ENCODE peak calls at places on chromosomes 2 and 18, in five cellular contexts. One of them, this sample, is unnamed.

GRCh38 chr2:234257859-234258561 is 207.5 kb downstream of the SPP2 start:
- DNase-seq in foreskin fibroblast: peak; percentile 98
- DNase-seq in suprapubic skin: peak; percentile 81
- DNase-seq in thoracic aorta: no peak
- DNase-seq in transverse colon: peak; percentile 66
- DNase-seq in this sample: peak; percentile 30

GRCh38 chr18:23181547-23181946 is 46.3 kb downstream of the CABLES1 start:
- DNase-seq in transverse colon: no peak
- DNase-seq in thoracic aorta: no peak
- DNase-seq in foreskin fibroblast: no peak
- DNase-seq in suprapubic skin: no peak
- DNase-seq in this sample: no peak

GRCh38 chr2:187302619-187303018 is 145.4 kb downstream of the CALCRL start:
- DNase-seq in foreskin fibroblast: peak; percentile 77
- DNase-seq in thoracic aorta: no peak
- DNase-seq in transverse colon: peak; percentile 9
- DNase-seq in suprapubic skin: no peak
- DNase-seq in this sample: no peak

GRCh38 chr2:97844311-97844859 is 131.0 kb downstream of the ZAP70 start:
- DNase-seq in transverse colon: no peak
- DNase-seq in thoracic aorta: no peak
- DNase-seq in foreskin fibroblast: peak; percentile 25
- DNase-seq in suprapubic skin: no peak
- DNase-seq in this sample: no peak

GRCh38 chr2:29322011-29322410 is 206.8 kb downstream of the CLIP4 start:
- DNase-seq in transverse colon: no peak
- DNase-seq in foreskin fibroblast: peak; percentile 4
- DNase-seq in thoracic aorta: no peak
- DNase-seq in suprapubic skin: no peak
- DNase-seq in this sample: no peak

GRCh38 chr2:222499226-222499625 is 74.9 kb downstream of the SGPP2 start:
- DNase-seq in thoracic aorta: no peak
- DNase-seq in transverse colon: no peak
- DNase-seq in suprapubic skin: no peak
- DNase-seq in foreskin fibroblast: no peak
- DNase-seq in this sample: no peak

GRCh38 chr2:110852541-110853263 is 120.3 kb downstream of the ACOXL start:
- DNase-seq in foreskin fibroblast: no peak
- DNase-seq in thoracic aorta: no peak
- DNase-seq in transverse colon: no peak
- DNase-seq in suprapubic skin: no peak
- DNase-seq in this sample: no peak

GRCh38 chr2:79580175-79580574 is 67.3 kb downstream of the CTNNA2 start:
- DNase-seq in foreskin fibroblast: no peak
- DNase-seq in thoracic aorta: no peak
- DNase-seq in transverse colon: no peak
- DNase-seq in suprapubic skin: no peak
- DNase-seq in this sample: no peak

GRCh38 chr2:101012706-101013181 is 10.7 kb downstream of the RPL31 start:
- DNase-seq in suprapubic skin: no peak
- DNase-seq in transverse colon: peak; percentile 19
- DNase-seq in foreskin fibroblast: peak; percentile 73
- DNase-seq in thoracic aorta: no peak
- DNase-seq in this sample: no peak

GRCh38 chr2:113079123-113079522 is 11.4 kb downstream of the IL1F10 start:
- DNase-seq in foreskin fibroblast: no peak
- DNase-seq in transverse colon: no peak
- DNase-seq in thoracic aorta: no peak
- DNase-seq in suprapubic skin: no peak
- DNase-seq in this sample: no peak

GRCh38 chr2:109162999-109163398 is 34.0 kb downstream of the SH3RF3 start:
- DNase-seq in suprapubic skin: no peak
- DNase-seq in thoracic aorta: peak; percentile 75
- DNase-seq in transverse colon: no peak
- DNase-seq in foreskin fibroblast: no peak
- DNase-seq in this sample: no peak

GRCh38 chr2:7845332-7845731 is 836.5 kb upstream of the ID2 start:
- DNase-seq in transverse colon: no peak
- DNase-seq in thoracic aorta: no peak
- DNase-seq in foreskin fibroblast: peak; percentile 85
- DNase-seq in suprapubic skin: no peak
- DNase-seq in this sample: no peak

GRCh38 chr2:11872247-11872947 is 126.0 kb downstream of the LPIN1 start:
- DNase-seq in suprapubic skin: no peak
- DNase-seq in thoracic aorta: no peak
- DNase-seq in transverse colon: no peak
- DNase-seq in foreskin fibroblast: no peak
- DNase-seq in this sample: no peak

GRCh38 chr2:176423819-176424218 is 154.6 kb downstream of the MTX2 start:
- DNase-seq in suprapubic skin: no peak
- DNase-seq in transverse colon: no peak
- DNase-seq in thoracic aorta: no peak
- DNase-seq in foreskin fibroblast: no peak
- DNase-seq in this sample: no peak
- TF ChIP-seq CTCF in suprapubic skin: no peak
- TF ChIP-seq CTCF in transverse colon: no peak
- TF ChIP-seq CTCF in thoracic aorta: no peak
- TF ChIP-seq CTCF in foreskin fibroblast: no peak
- TF ChIP-seq CTCF in this sample: no peak

GRCh38 chr18:56645415-56646016 is 5.6 kb upstream of the WDR7 start:
- DNase-seq in suprapubic skin: no peak
- DNase-seq in foreskin fibroblast: peak; percentile 39
- DNase-seq in transverse colon: no peak
- DNase-seq in thoracic aorta: no peak
- DNase-seq in this sample: no peak
- TF ChIP-seq CTCF in suprapubic skin: no peak
- TF ChIP-seq CTCF in foreskin fibroblast: peak; percentile 33
- TF ChIP-seq CTCF in transverse colon: peak; percentile 45
- TF ChIP-seq CTCF in thoracic aorta: no peak
- TF ChIP-seq CTCF in this sample: peak; percentile 73

GRCh38 chr2:172976076-172976579 is 99.5 kb upstream of the MAP3K20 start:
- DNase-seq in transverse colon: no peak
- DNase-seq in suprapubic skin: no peak
- DNase-seq in thoracic aorta: no peak
- DNase-seq in foreskin fibroblast: no peak
- DNase-seq in this sample: no peak

GRCh38 chr2:172976816-172977215 is 98.8 kb upstream of the MAP3K20 start:
- DNase-seq in suprapubic skin: no peak
- DNase-seq in foreskin fibroblast: no peak
- DNase-seq in transverse colon: no peak
- DNase-seq in thoracic aorta: no peak
- DNase-seq in this sample: no peak

GRCh38 chr2:172978053-172978383 is 97.6 kb upstream of the MAP3K20 start:
- DNase-seq in foreskin fibroblast: no peak
- DNase-seq in suprapubic skin: no peak
- DNase-seq in transverse colon: no peak
- DNase-seq in thoracic aorta: no peak
- DNase-seq in this sample: no peak

GRCh38 chr2:172974762-172975161 is 100.9 kb upstream of the MAP3K20 start:
- DNase-seq in foreskin fibroblast: no peak
- DNase-seq in thoracic aorta: no peak
- DNase-seq in transverse colon: no peak
- DNase-seq in suprapubic skin: no peak
- DNase-seq in this sample: no peak

DNA sequence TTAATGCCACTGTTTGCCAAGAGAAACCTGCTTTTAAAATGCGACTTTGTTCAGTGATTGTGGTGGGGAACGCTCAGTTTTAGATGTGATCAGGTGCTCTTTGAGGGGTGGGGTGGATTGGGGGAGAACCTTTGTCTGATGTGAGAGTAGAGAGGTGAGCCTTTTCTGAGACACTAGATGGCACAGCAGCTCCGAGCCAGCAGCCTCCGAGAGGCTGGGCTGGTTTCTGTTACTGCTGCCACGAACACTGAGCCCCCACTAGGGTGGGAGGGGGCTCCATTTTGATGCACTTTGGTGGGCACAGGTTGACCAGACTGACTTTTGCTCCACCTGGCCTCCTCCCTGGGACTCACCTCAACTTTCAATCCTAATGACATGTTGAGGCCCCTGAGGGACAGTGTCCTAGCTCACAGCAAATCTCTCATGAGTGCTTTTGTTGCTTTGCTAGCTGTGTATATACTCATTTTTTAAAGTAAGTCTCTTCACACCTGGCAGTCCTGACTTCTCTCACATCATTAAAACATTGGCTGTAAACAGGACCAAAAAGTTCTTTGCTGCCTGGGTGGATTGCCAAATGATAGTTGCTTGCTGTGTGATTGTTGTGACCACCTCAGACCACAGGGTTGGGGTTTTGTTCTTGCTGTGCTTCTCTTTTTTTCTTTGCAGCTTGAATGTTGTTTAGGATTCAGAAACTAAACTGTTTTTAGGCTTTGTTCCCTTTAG is 98.2 kb upstream of the MAP3K20 start:
- DNase-seq in thoracic aorta: no peak
- DNase-seq in suprapubic skin: no peak
- DNase-seq in transverse colon: no peak
- DNase-seq in foreskin fibroblast: no peak
- DNase-seq in this sample: no peak
- TF ChIP-seq CTCF in thoracic aorta: no peak
- TF ChIP-seq CTCF in suprapubic skin: no peak
- TF ChIP-seq CTCF in transverse colon: no peak
- TF ChIP-seq CTCF in foreskin fibroblast: peak; percentile 14
- TF ChIP-seq CTCF in this sample: no peak

GRCh38 chr18:62711781-62712180 is 3.6 kb upstream of the PHLPP1 start:
- DNase-seq in foreskin fibroblast: no peak
- DNase-seq in suprapubic skin: no peak
- DNase-seq in transverse colon: no peak
- DNase-seq in thoracic aorta: no peak
- DNase-seq in this sample: no peak
- TF ChIP-seq CTCF in foreskin fibroblast: no peak
- TF ChIP-seq CTCF in suprapubic skin: no peak
- TF ChIP-seq CTCF in transverse colon: no peak
- TF ChIP-seq CTCF in thoracic aorta: no peak
- TF ChIP-seq CTCF in this sample: no peak

GRCh38 chr18:12307251-12307736 is 747 bp upstream of the TUBB6 start:
- DNase-seq in foreskin fibroblast: peak; percentile 90
- DNase-seq in transverse colon: peak; percentile 42
- DNase-seq in thoracic aorta: no peak
- DNase-seq in suprapubic skin: peak; percentile 72
- DNase-seq in this sample: peak; percentile 38
- TF ChIP-seq CTCF in foreskin fibroblast: no peak
- TF ChIP-seq CTCF in transverse colon: no peak
- TF ChIP-seq CTCF in thoracic aorta: peak; percentile 5
- TF ChIP-seq CTCF in suprapubic skin: no peak
- TF ChIP-seq CTCF in this sample: no peak

DNA sequence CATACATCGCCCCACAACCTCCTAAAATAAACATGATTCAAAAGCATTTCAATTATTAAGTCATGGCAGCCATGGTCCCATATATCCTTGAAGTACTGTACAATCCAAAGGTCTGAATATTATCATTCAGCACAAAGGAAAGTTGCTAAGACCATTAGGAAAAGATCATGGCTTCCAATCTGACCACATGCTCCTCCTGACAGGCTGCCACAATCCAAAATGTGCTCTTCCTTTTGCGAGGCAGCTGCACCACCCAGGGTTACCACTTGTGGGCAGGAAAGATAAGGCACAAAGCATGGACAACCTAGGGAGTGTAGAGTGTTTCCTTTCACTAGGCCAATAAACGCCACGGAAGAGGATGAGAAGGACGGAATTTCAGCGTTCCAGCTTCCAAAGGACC is 5.4 kb downstream of the BOLA3 start:
- DNase-seq in transverse colon: no peak
- DNase-seq in thoracic aorta: no peak
- DNase-seq in foreskin fibroblast: peak; percentile 23
- DNase-seq in suprapubic skin: no peak
- DNase-seq in this sample: peak; percentile 45
- TF ChIP-seq CTCF in transverse colon: no peak
- TF ChIP-seq CTCF in thoracic aorta: no peak
- TF ChIP-seq CTCF in foreskin fibroblast: no peak
- TF ChIP-seq CTCF in suprapubic skin: no peak
- TF ChIP-seq CTCF in this sample: peak; percentile 38

DNA sequence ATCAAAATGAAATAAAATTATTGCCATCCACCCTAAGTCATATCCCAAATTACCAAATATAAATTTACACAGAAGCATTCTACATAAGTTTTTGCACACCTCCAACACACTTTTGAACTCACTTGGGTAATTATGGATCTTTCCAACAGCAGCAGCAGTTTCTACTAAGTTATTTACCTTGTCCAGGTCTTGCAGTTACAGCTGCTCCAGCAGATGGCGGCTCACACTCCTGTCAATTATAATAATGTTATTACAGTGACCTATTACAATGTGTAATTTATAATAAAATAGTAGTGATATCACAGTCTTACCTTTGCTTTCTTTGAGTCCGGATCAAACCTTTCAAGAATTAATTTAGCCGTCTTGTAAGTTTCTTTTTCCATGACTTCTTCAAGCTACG is 37.9 kb downstream of the LNPK start:
- DNase-seq in thoracic aorta: no peak
- DNase-seq in foreskin fibroblast: peak; percentile 4
- DNase-seq in transverse colon: no peak
- DNase-seq in suprapubic skin: no peak
- DNase-seq in this sample: no peak
- TF ChIP-seq CTCF in thoracic aorta: no peak
- TF ChIP-seq CTCF in foreskin fibroblast: no peak
- TF ChIP-seq CTCF in transverse colon: no peak
- TF ChIP-seq CTCF in suprapubic skin: no peak
- TF ChIP-seq CTCF in this sample: no peak

GRCh38 chr2:173354601-173355131 is at the start of gene CDCA7:
- DNase-seq in transverse colon: peak; percentile 76
- DNase-seq in suprapubic skin: no peak
- DNase-seq in thoracic aorta: no peak
- DNase-seq in foreskin fibroblast: peak; percentile 81
- DNase-seq in this sample: peak; percentile 84
- TF ChIP-seq CTCF in transverse colon: no peak
- TF ChIP-seq CTCF in suprapubic skin: no peak
- TF ChIP-seq CTCF in thoracic aorta: no peak
- TF ChIP-seq CTCF in foreskin fibroblast: no peak
- TF ChIP-seq CTCF in this sample: no peak

DNA sequence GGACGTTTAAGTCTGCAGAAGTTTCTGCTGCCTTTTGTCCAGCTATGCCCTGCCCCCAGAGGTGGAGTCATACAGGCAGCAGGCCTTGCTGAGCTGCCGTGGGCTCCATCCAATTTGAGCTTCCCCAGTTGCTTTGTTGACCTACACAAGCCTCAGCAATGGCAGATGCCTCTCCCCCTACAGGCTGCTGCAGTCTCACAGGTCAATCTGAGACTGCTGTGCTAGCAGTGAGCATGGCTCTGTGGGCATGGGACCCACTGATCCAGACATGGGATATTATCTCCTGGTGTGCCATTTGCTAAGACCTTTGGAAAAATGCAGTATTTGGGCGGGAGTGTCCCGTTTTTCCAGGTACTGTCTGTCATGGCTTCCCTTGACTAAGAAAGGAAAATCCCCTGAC is 726.0 kb downstream of the ERBB4 start:
- DNase-seq in foreskin fibroblast: no peak
- DNase-seq in suprapubic skin: no peak
- DNase-seq in thoracic aorta: no peak
- DNase-seq in transverse colon: no peak
- DNase-seq in this sample: no peak
- TF ChIP-seq CTCF in foreskin fibroblast: no peak
- TF ChIP-seq CTCF in suprapubic skin: no peak
- TF ChIP-seq CTCF in thoracic aorta: no peak
- TF ChIP-seq CTCF in transverse colon: no peak
- TF ChIP-seq CTCF in this sample: no peak